ENCODE peak calls at places on chromosomes 16 and 17, in nine cellular contexts. B, D, X, U, J, Q, V, A and E are unnamed samples.
A peak's percentile ranks its signal among the peaks of the same experiment; 100 is the strongest.

GRCh38 chr16:20393801-20394637 is 10.5 kb downstream of the PDILT start:
- DNase-seq in B (no peak), D (no peak), X (no peak), U (no peak), J (no peak), Q (no peak), V (no peak), A (no peak), E (no peak)

GRCh38 chr16:82011199-82011641 is at the start of gene SDR42E1:
- DNase-seq in B (peak; percentile 74), D (no peak), X (peak; percentile 76), U (peak; percentile 71), J (peak; percentile 56), Q (peak; percentile 69), V (no peak), A (no peak), E (peak; percentile 61)

GRCh38 chr16:50251375-50252081 is 14.8 kb upstream of the ADCY7 start:
- DNase-seq in B (peak; percentile 68), D (no peak), X (peak; percentile 83), U (no peak), J (no peak), Q (no peak), V (peak; percentile 98), A (no peak), E (no peak)

GRCh38 chr17:49752508-49752907 is 11.4 kb downstream of the FAM117A start:
- DNase-seq in B (no peak), D (no peak), X (no peak), U (no peak), J (no peak), Q (no peak), V (no peak), A (no peak), E (no peak)

GRCh38 chr16:87851601-87852000 is 17.7 kb downstream of the SLC7A5 start:
- DNase-seq in B (no peak), D (no peak), X (no peak), U (no peak), J (no peak), Q (no peak), V (no peak), A (no peak), E (no peak)

GRCh38 chr16:69131749-69132423 is 502 bp downstream of the CHTF8 start:
- DNase-seq in B (peak; percentile 80), D (peak; percentile 82), X (peak; percentile 76), U (peak; percentile 65), J (peak; percentile 60), Q (no peak), V (peak; percentile 82), A (peak; percentile 78), E (peak; percentile 64)

GRCh38 chr16:53084141-53084541 is 29.4 kb downstream of the CHD9 start:
- DNase-seq in B (peak; percentile 62), D (no peak), X (peak; percentile 95), U (no peak), J (no peak), Q (no peak), V (no peak), A (no peak), E (no peak)

GRCh38 chr17:48351916-48352332 is 78.1 kb downstream of the SKAP1 start:
- DNase-seq in B (no peak), D (no peak), X (peak; percentile 16), U (no peak), J (no peak), Q (peak; percentile 48), V (peak; percentile 59), A (no peak), E (peak; percentile 45)

GRCh38 chr17:1002771-1003555 is 6.0 kb downstream of the TIMM22 start:
- DNase-seq in B (no peak), D (no peak), X (no peak), U (no peak), J (no peak), Q (no peak), V (peak; percentile 84), A (no peak), E (no peak)

DNA sequence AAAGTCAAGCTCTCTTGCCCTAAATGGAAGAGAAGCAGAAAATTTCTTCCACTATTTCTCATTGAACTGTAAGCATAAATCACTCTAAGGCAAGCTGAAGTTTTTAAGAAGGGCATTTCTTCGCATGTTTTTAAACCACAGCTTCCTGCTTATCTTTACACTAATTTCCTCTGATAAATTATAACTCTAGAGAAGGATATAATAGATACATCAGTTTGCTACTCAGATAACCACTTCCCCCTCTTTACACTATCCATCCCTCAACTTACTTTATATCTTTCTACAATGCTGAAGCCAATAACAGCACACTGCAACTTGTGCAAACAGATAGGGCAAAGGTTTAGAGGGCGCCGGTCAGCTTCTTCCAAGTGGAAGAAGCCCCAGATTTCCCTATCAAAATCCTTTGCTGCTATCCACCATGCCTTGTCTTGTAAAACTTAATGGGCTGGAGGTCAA is 49.8 kb upstream of the LRRC37A3 start:
- DNase-seq in B (no peak), D (no peak), X (no peak), U (no peak), J (no peak), Q (peak; percentile 57), V (no peak), A (no peak), E (no peak)
- H3K4me1 ChIP-seq in B (peaks cover 5% of the 10 kb centered on the region), D (peaks cover 7% of the 10 kb centered on the region), X (peaks cover 5% of the 10 kb centered on the region), U (peaks cover 51% of the 10 kb centered on the region), J (no peaks in the 10 kb centered on the region), Q (peaks cover 65% of the 10 kb centered on the region), V (peaks cover 5% of the 10 kb centered on the region), A (peaks cover 11% of the 10 kb centered on the region), E (peaks cover 66% of the 10 kb centered on the region)

DNA sequence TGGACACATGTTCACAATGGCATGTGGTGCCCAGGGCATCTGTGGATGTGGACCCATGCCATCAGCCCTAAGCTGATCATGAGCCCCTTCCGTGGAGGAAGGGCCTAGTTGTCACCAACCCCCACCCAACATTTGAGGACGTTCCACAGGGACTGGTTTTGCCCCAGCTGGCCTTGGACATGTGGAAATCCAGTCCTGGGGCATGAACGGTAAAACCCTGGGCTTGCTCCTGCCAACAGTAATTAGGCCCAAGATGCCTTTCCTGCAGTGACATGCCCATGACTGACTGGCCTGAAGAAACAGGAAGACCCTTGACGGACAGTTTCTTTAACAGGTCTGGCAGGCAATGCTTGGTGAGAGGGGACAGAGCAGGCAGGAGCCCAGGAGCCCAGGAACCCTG is 7.7 kb downstream of the TNS4 start:
- DNase-seq in B (no peak), D (no peak), X (peak; percentile 78), U (no peak), J (peak; percentile 78), Q (no peak), V (no peak), A (no peak), E (no peak)
- H3K4me1 ChIP-seq in B (peaks cover 6% of the 10 kb centered on the region), D (peaks cover 4% of the 10 kb centered on the region), X (peaks cover 86% of the 10 kb centered on the region), U (peaks cover 30% of the 10 kb centered on the region), J (peaks cover 6% of the 10 kb centered on the region), Q (peaks cover 17% of the 10 kb centered on the region), V (peaks cover 34% of the 10 kb centered on the region), A (peaks cover 7% of the 10 kb centered on the region), E (peaks cover 30% of the 10 kb centered on the region)

GRCh38 chr17:78034429-78035091 is 76.1 kb downstream of the TNRC6C start:
- DNase-seq in B (no peak), D (no peak), X (peak; percentile 57), U (no peak), J (no peak), Q (no peak), V (peak; percentile 67), A (no peak), E (no peak)

GRCh38 chr17:78029697-78030096 is 71.2 kb downstream of the TNRC6C start:
- DNase-seq in B (no peak), D (no peak), X (no peak), U (no peak), J (no peak), Q (no peak), V (no peak), A (no peak), E (no peak)

GRCh38 chr17:78027121-78027520 is 68.6 kb downstream of the TNRC6C start:
- DNase-seq in B (no peak), D (no peak), X (no peak), U (no peak), J (no peak), Q (no peak), V (no peak), A (no peak), E (no peak)

GRCh38 chr17:78032166-78032565 is 73.7 kb downstream of the TNRC6C start:
- DNase-seq in B (no peak), D (no peak), X (no peak), U (no peak), J (no peak), Q (no peak), V (peak; percentile 85), A (no peak), E (no peak)

DNA sequence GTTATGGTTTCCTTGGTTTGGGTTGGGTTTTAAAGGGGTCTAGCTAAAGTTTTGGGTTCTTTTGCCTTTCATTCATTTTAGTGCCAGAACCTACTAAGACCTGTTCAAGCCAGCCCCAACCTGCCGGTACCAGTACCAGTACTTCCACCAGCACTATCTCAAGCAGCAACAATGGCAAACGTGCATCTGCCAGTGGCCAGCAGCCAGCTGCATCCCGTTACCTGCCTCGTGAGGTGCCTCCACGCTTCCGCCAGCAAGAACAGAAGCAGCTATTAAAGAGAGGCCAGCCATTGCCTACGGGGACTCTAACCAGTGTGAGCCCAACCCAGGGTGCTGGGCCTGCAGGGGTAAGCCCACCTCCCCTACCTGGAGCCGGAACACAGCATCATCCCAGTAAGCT is 72.9 kb downstream of the TNRC6C start:
- DNase-seq in B (no peak), D (no peak), X (no peak), U (no peak), J (no peak), Q (no peak), V (no peak), A (no peak), E (no peak)
- H3K4me1 ChIP-seq in B (no peaks in the 10 kb centered on the region), D (peaks cover 42% of the 10 kb centered on the region), X (peaks cover 13% of the 10 kb centered on the region), U (peaks cover 7% of the 10 kb centered on the region), J (no peaks in the 10 kb centered on the region), Q (no peaks in the 10 kb centered on the region), V (peaks cover 39% of the 10 kb centered on the region), A (peaks cover 14% of the 10 kb centered on the region), E (peaks cover 5% of the 10 kb centered on the region)

GRCh38 chr17:57502696-57503307 is 242.3 kb downstream of the CCDC182 start:
- DNase-seq in B (no peak), D (no peak), X (no peak), U (no peak), J (no peak), Q (no peak), V (no peak), A (no peak), E (no peak)

GRCh38 chr17:57508706-57509105 is 236.4 kb downstream of the CCDC182 start:
- DNase-seq in B (no peak), D (no peak), X (no peak), U (no peak), J (no peak), Q (no peak), V (no peak), A (no peak), E (no peak)

GRCh38 chr17:57507828-57508227 is 237.3 kb downstream of the CCDC182 start:
- DNase-seq in B (no peak), D (no peak), X (no peak), U (no peak), J (no peak), Q (no peak), V (no peak), A (no peak), E (no peak)

GRCh38 chr17:57506253-57506911 is 238.7 kb downstream of the CCDC182 start:
- DNase-seq in B (no peak), D (no peak), X (no peak), U (no peak), J (no peak), Q (no peak), V (no peak), A (no peak), E (no peak)

GRCh38 chr17:57505841-57506240 is 239.3 kb downstream of the CCDC182 start:
- DNase-seq in B (no peak), D (no peak), X (no peak), U (no peak), J (no peak), Q (no peak), V (no peak), A (no peak), E (no peak)
- H3K4me1 ChIP-seq in B (no peaks in the 10 kb centered on the region), D (peaks cover 5% of the 10 kb centered on the region), X (no peaks in the 10 kb centered on the region), U (no peaks in the 10 kb centered on the region), J (no peaks in the 10 kb centered on the region), Q (no peaks in the 10 kb centered on the region), V (peaks cover 4% of the 10 kb centered on the region), A (peaks cover 8% of the 10 kb centered on the region), E (no peaks in the 10 kb centered on the region)